ENCODE peak calls at places on chromosomes 11 and 22, in five cellular contexts. R, M, I, S and X are unnamed samples.

GRCh38 chr11:88552377-88553029 is 215.0 kb upstream of the CTSC start:
- DNase-seq in M (peak; percentile 34), R (peak; percentile 69), I (peak; percentile 66), S (peak; percentile 66), X (no peak)

GRCh38 chr11:10322401-10322800 is 17.5 kb downstream of the ADM start:
- DNase-seq in I (no peak), R (no peak), M (no peak), S (peak; percentile 14), X (no peak)

GRCh38 chr11:57248780-57249383 is 11.8 kb upstream of the APLNR start:
- DNase-seq in S (peak; percentile 78), I (no peak), R (peak; percentile 73), M (peak; percentile 59), X (no peak)

GRCh38 chr11:565921-566509 is 5.2 kb downstream of the RASSF7 start:
- DNase-seq in M (no peak), S (no peak), R (no peak), I (no peak), X (no peak)

GRCh38 chr11:44256673-44257291 is 53.2 kb downstream of the ALX4 start:
- DNase-seq in M (no peak), I (no peak), S (peak; percentile 36), R (peak; percentile 43), X (no peak)

GRCh38 chr11:5689551-5689983 is at the start of gene TRIM22:
- DNase-seq in R (peak; percentile 79), I (peak; percentile 69), M (peak; percentile 26), S (peak; percentile 80), X (no peak)

GRCh38 chr11:63602296-63602695 is 11.9 kb downstream of the PLAAT3 start:
- DNase-seq in I (no peak), M (no peak), R (peak; percentile 71), S (peak; percentile 63), X (no peak)

GRCh38 chr11:85815186-85815911 is 4.4 kb upstream of the SYTL2 start:
- DNase-seq in S (peak; percentile 33), M (peak; percentile 15), I (no peak), R (peak; percentile 92), X (no peak)

GRCh38 chr22:49420651-49421050 is 407.0 kb downstream of the BRD1 start:
- DNase-seq in S (no peak), M (no peak), I (no peak), R (no peak), X (no peak)

GRCh38 chr11:36022891-36023290 is 79.0 kb downstream of the LDLRAD3 start:
- DNase-seq in S (no peak), R (no peak), M (no peak), I (no peak), X (peak; percentile 24)

GRCh38 chr22:48065852-48066251 is 1303.4 kb downstream of the TBC1D22A start:
- DNase-seq in S (no peak), I (no peak), R (no peak), M (no peak), X (no peak)

GRCh38 chr11:45158891-45159605 is 12.6 kb downstream of the PRDM11 start:
- DNase-seq in S (no peak), M (no peak), I (peak; percentile 59), R (no peak), X (no peak)

GRCh38 chr11:12543596-12544415 is 130.4 kb upstream of the TEAD1 start:
- DNase-seq in I (no peak), M (peak; percentile 56), S (no peak), R (no peak), X (no peak)

GRCh38 chr11:14327105-14327504 is 31.9 kb downstream of the RRAS2 start:
- DNase-seq in M (no peak), I (no peak), S (no peak), R (no peak), X (no peak)

GRCh38 chr22:41447435-41448188 is 1.0 kb upstream of the TOB2 start:
- DNase-seq in R (peak; percentile 61), M (no peak), S (peak; percentile 61), I (peak; percentile 87), X (no peak)

GRCh38 chr11:41461057-41461681 is 1.7 kb upstream of the LRRC4C start:
- DNase-seq in S (peak; percentile 25), R (peak; percentile 6), I (no peak), M (peak; percentile 15), X (no peak)

GRCh38 chr22:19855504-19856409 is 1.1 kb upstream of the GNB1L start:
- DNase-seq in S (peak; percentile 76), R (peak; percentile 75), I (peak; percentile 85), M (peak; percentile 72), X (no peak)

GRCh38 chr11:118149493-118149892 is 3.1 kb downstream of the SCN4B start:
- DNase-seq in S (no peak), R (no peak), M (no peak), I (no peak), X (no peak)

GRCh38 chr11:15127341-15127740 is 12.6 kb downstream of the INSC start:
- DNase-seq in R (peak; percentile 98), M (no peak), I (no peak), S (peak; percentile 70), X (no peak)

GRCh38 chr11:34075178-34075820 is 23.8 kb downstream of the CAPRIN1 start:
- DNase-seq in R (peak; percentile 67), I (no peak), M (peak; percentile 23), S (peak; percentile 58), X (no peak)

GRCh38 chr11:108278546-108278945 is 55.7 kb downstream of the ATM start:
- DNase-seq in I (no peak), S (peak; percentile 1), M (no peak), R (peak; percentile 1), X (peak; percentile 17)

GRCh38 chr11:111162306-111162705 is 83.2 kb upstream of the POU2AF2 start:
- DNase-seq in S (peak; percentile 61), I (no peak), R (no peak), M (no peak), X (no peak)

GRCh38 chr11:13207665-13208594 is 69.7 kb upstream of the BMAL1 start:
- DNase-seq in I (peak; percentile 70), R (peak; percentile 91), M (peak; percentile 80), S (peak; percentile 97), X (no peak)

GRCh38 chr11:67648796-67649613 is 1.5 kb downstream of the ACY3 start:
- DNase-seq in I (no peak), S (no peak), M (no peak), R (no peak), X (no peak)

GRCh38 chr22:19129871-19130270 is 1.2 kb upstream of the TSSK2 start:
- DNase-seq in S (no peak), R (no peak), I (no peak), M (peak; percentile 72), X (no peak)

GRCh38 chr22:26416670-26417270 is 12.3 kb upstream of the ASPHD2 start:
- DNase-seq in S (peak; percentile 73), M (peak; percentile 79), I (no peak), R (peak; percentile 63), X (no peak)

GRCh38 chr11:3135491-3136440 is 29.3 kb downstream of the OSBPL5 start:
- DNase-seq in S (no peak), M (no peak), I (peak; percentile 60), R (no peak), X (no peak)

GRCh38 chr11:25860677-25861445 is 471.1 kb upstream of the ANO3 start:
- DNase-seq in R (peak; percentile 1), M (no peak), S (peak; percentile 74), I (no peak), X (no peak)

GRCh38 chr11:131278472-131278871 is 91.9 kb upstream of the NTM start:
- DNase-seq in S (no peak), I (no peak), R (no peak), M (no peak), X (no peak)
- TF ChIP-seq CTCF in S (no peak), I (no peak), R (no peak), M (no peak), X (no peak)

GRCh38 chr11:70567680-70568503 is 169.6 kb downstream of the CTTN start:
- DNase-seq in M (no peak), I (peak; percentile 68), S (peak; percentile 29), R (peak; percentile 28), X (no peak)

GRCh38 chr11:70569996-70570692 is 171.8 kb downstream of the CTTN start:
- DNase-seq in R (no peak), I (peak; percentile 57), S (no peak), M (no peak), X (no peak)

GRCh38 chr11:70569173-70569890 is 171.0 kb downstream of the CTTN start:
- DNase-seq in R (no peak), I (peak; percentile 57), M (no peak), S (no peak), X (no peak)

GRCh38 chr11:70566768-70567530 is 168.6 kb downstream of the CTTN start:
- DNase-seq in S (no peak), M (no peak), R (no peak), I (peak; percentile 6), X (no peak)

DNA sequence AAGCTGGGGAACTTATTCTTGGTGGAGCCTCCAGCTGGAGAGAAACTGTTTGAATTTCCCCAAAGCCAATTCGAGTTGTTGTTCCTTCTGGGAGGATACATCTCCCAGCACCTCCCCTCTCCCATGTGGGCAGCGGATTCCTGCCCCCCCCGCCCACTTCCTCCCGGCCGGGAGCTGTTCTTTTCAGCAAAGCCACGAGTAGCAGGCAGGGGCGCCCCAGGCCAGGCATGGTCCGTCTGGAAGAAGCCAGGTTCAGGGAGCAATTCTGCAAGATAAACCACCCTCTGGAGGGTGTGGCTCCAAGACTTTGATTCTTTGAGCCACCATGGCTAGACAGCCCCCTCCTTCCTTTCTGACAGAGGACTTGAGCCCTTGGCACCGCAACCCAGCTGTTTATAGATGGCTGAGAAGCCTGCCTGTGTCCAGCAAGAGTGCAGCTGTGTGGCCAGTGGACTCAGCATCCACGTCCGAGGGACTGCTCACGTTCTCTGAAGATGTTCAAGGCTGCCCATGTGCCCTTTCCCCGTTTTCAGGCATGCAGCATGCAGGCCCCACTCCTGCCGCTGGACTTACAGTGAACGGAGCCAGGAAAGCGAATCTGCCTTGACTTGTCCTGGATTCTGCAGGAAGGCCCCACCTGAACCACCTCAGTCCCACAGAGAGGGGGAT is 170.3 kb downstream of the CTTN start:
- DNase-seq in S (peak; percentile 39), I (peak; percentile 67), M (peak; percentile 55), R (peak; percentile 48), X (no peak)
- TF ChIP-seq CTCF in S (peak; percentile 13), I (peak; percentile 39), M (no peak), R (peak; percentile 32), X (no peak)

GRCh38 chr11:60485987-60486386 is 6.6 kb upstream of the MS4A12 start:
- DNase-seq in R (no peak), S (no peak), I (no peak), M (peak; percentile 13), X (no peak)
- TF ChIP-seq CTCF in R (no peak), S (no peak), I (peak; percentile 40), M (no peak), X (peak; percentile 25)

DNA sequence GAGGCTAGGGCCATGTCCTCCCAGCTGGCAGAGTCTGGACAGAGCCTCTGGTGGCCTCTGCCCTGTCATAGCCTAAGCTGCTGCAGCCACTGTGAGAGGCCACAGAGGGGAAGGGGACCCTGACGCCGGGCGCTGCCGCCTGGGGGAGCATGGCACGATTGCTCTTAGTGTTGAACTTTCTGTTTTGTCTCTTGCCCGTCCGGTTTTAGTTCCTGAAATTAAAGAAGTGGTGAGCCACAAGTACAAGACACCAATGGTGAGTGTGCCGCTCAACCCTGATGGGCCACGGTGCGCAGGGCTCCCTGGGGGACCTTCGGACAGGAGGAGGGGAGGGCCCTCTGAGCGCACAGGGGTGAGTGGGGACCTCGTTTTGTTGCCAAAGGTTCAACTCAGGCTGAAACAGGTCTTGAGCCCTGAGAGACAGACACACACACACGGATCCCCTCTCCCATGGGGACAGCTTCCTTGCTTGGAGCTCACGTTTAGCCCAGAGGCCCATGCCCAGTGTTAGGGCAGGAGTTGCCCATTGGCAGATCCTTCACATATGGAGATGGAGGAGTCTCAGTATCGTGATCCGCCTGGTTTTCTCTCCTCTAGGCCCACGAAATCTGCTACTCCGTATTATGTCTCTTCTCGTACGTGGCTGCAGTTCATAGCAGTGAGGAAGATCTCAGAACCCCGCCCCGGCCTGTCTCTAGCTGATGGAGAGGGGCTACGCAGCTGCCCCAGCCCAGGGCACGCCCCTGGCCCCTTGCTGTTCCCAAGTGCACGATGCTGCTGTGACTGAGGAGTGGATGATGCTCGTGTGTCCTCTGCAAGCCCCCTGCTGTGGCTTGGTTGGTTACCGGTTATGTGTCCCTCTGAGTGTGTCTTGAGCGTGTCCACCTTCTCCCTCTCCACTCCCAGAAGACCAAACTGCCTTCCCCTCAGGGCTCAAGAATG is 23.8 kb downstream of the MYBPC3 start:
- DNase-seq in I (no peak), M (no peak), S (no peak), R (no peak), X (no peak)
- TF ChIP-seq CTCF in I (no peak), M (no peak), S (no peak), R (no peak), X (no peak)